ENCODE peak calls at places on chromosomes 4 and X, in six cellular contexts. W is endothelial cell; C is T-helper 17 cell; B is lower lobe of right lung; Q is NCI-H1436; H is effector CD4-positive, alpha-beta T cell. M is an unnamed sample.

GRCh38 chr4:170071196-170071595 is 18.6 kb downstream of the AADAT start:
- DNase-seq in B (no peak), Q (no peak), C (no peak), H (no peak), W (no peak), M (no peak)

GRCh38 chr4:182918791-182919302 is 1.7 kb upstream of the DCTD start:
- DNase-seq in Q (no peak), H (no peak), C (no peak), W (no peak), B (no peak), M (no peak)

GRCh38 chr4:122806981-122807679 is 19.5 kb upstream of the FGF2 start:
- DNase-seq in W (no peak), C (no peak), H (no peak), Q (no peak), B (no peak), M (no peak)

GRCh38 chrX:31099536-31100090 is 27.8 kb upstream of the FTHL17 start:
- DNase-seq in B (no peak), H (no peak), W (no peak), Q (no peak), C (no peak), M (no peak)

GRCh38 chr4:1402516-1403101 is 3.6 kb downstream of the NKX1-1 start:
- DNase-seq in C (no peak), Q (no peak), B (peak), H (no peak), W (no peak), M (no peak)

GRCh38 chrX:123846598-123847038 is 13.2 kb upstream of the XIAP start:
- DNase-seq in C (no peak), W (no peak), B (no peak), H (no peak), Q (no peak), M (no peak)

GRCh38 chrX:132592880-132593279 is 104.0 kb upstream of the MBNL3 start:
- DNase-seq in H (no peak), C (no peak), W (peak), Q (peak), B (no peak), M (no peak)

GRCh38 chr4:110518889-110519490 is 43.0 kb downstream of the ENPEP start:
- DNase-seq in C (no peak), B (no peak), H (peak), W (peak), Q (no peak), M (no peak)

GRCh38 chr4:96993528-96993927 is 1149.7 kb downstream of the STPG2 start:
- DNase-seq in C (no peak), W (no peak), Q (no peak), B (no peak), H (no peak), M (no peak)

GRCh38 chrX:143437439-143437838 is 79.8 kb downstream of the SPANXN3 start:
- DNase-seq in B (no peak), H (no peak), W (peak), Q (peak), C (no peak), M (no peak)

GRCh38 chrX:119996600-119997524 is 53.3 kb upstream of the NKAP start:
- DNase-seq in W (no peak), Q (no peak), B (no peak), C (no peak), H (no peak), M (no peak)

GRCh38 chr4:105059337-105059736 is 87.3 kb upstream of the TET2 start:
- DNase-seq in H (no peak), Q (no peak), B (no peak), C (no peak), W (no peak), M (no peak)

GRCh38 chr4:26178874-26179273 is 141.9 kb upstream of the RBPJ start:
- DNase-seq in H (no peak), B (no peak), C (peak), Q (no peak), W (no peak), M (no peak)

GRCh38 chr4:124199755-124200154 is 512.8 kb downstream of the ANKRD50 start:
- DNase-seq in B (no peak), Q (no peak), C (no peak), W (no peak), H (no peak), M (no peak)

GRCh38 chrX:119990409-119990994 is 47.0 kb upstream of the NKAP start:
- DNase-seq in Q (no peak), B (no peak), W (no peak), C (no peak), H (no peak), M (no peak)

GRCh38 chrX:72478853-72479252 is 93.8 kb downstream of the HDAC8 start:
- DNase-seq in B (no peak), H (no peak), Q (no peak), C (no peak), W (no peak), M (no peak)

GRCh38 chr4:36168127-36168898 is 76.0 kb downstream of the ARAP2 start:
- DNase-seq in B (no peak), W (no peak), C (no peak), H (no peak), Q (no peak), M (no peak)

GRCh38 chrX:149151805-149152757 is 353.0 kb downstream of the IDS start:
- DNase-seq in C (no peak), W (no peak), B (no peak), Q (no peak), H (no peak), M (no peak)

GRCh38 chr4:167887726-167888125 is 204.6 kb upstream of the ANXA10 start:
- DNase-seq in W (no peak), C (no peak), B (no peak), H (no peak), Q (no peak), M (no peak)

GRCh38 chrX:1784773-1785172 is 169.9 kb downstream of the ASMT start:
- DNase-seq in W (no peak), C (no peak), Q (no peak), H (no peak), B (no peak), M (no peak)